ENCODE peak calls at places on chromosomes 3 and 15, in seven cellular contexts. O is lung; N is adrenal gland; J is aorta; D is Peyer's patch; B is ascending aorta; A is naive thymus-derived CD4-positive, alpha-beta T cell. S is an unnamed sample.

GRCh38 chr3:87856126-87856525 is 202.7 kb downstream of the CGGBP1 start:
- DNase-seq in O (no peak), N (no peak), J (no peak), D (no peak), B (no peak), A (no peak), S (no peak)

GRCh38 chr3:51343918-51344687 is 41.0 kb upstream of the MANF start:
- DNase-seq in O (no peak), N (no peak), J (no peak), D (no peak), B (no peak), A (no peak), S (no peak)

GRCh38 chr3:128787256-128788253 is 61.6 kb downstream of the RAB7A start:
- DNase-seq in O (no peak), N (no peak), J (no peak), D (no peak), B (no peak), A (no peak), S (no peak)

GRCh38 chr3:56303508-56303907 is 164.8 kb downstream of the ERC2 start:
- DNase-seq in O (no peak), N (no peak), J (no peak), D (no peak), B (no peak), A (no peak), S (no peak)

GRCh38 chr15:91133511-91133910 is 33.5 kb downstream of the SV2B start:
- DNase-seq in O (no peak), N (no peak), J (no peak), D (no peak), B (no peak), A (no peak), S (no peak)

GRCh38 chr15:82183121-82184031 is 79.2 kb downstream of the EFL1 start:
- DNase-seq in O (no peak), N (no peak), J (no peak), D (no peak), B (no peak), A (no peak), S (no peak)

GRCh38 chr3:45560270-45561020 is 34.1 kb upstream of the LIMD1 start:
- DNase-seq in O (no peak), N (peak; percentile 63), J (peak; percentile 80), D (no peak), B (peak; percentile 33), A (no peak), S (peak; percentile 93)

GRCh38 chr3:95280711-95281352 is 1218.0 kb downstream of the NSUN3 start:
- DNase-seq in O (no peak), N (no peak), J (no peak), D (no peak), B (no peak), A (no peak), S (no peak)

GRCh38 chr3:50436063-50436674 is 67.3 kb downstream of the CACNA2D2 start:
- DNase-seq in O (peak; percentile 80), N (peak; percentile 73), J (peak; percentile 90), D (peak; percentile 85), B (no peak), A (peak; percentile 58), S (peak; percentile 51)

GRCh38 chr15:25931846-25932245 is 68.7 kb upstream of the ATP10A start:
- DNase-seq in O (no peak), N (no peak), J (no peak), D (no peak), B (no peak), A (no peak), S (no peak)

GRCh38 chr3:143384076-143384475 is 264.5 kb downstream of the CHST2 start:
- DNase-seq in O (no peak), N (no peak), J (no peak), D (no peak), B (no peak), A (no peak), S (no peak)

GRCh38 chr15:90396321-90396720 is 8.3 kb downstream of the IQGAP1 start:
- DNase-seq in O (no peak), N (no peak), J (no peak), D (no peak), B (no peak), A (no peak), S (no peak)

GRCh38 chr15:77731067-77731466 is 98.4 kb upstream of the LINGO1 start:
- DNase-seq in O (no peak), N (no peak), J (no peak), D (no peak), B (no peak), A (no peak), S (no peak)

GRCh38 chr15:77733579-77734300 is 101.0 kb upstream of the LINGO1 start:
- DNase-seq in O (no peak), N (no peak), J (no peak), D (no peak), B (no peak), A (no peak), S (no peak)

GRCh38 chr15:77731945-77732344 is 99.2 kb upstream of the LINGO1 start:
- DNase-seq in O (no peak), N (no peak), J (no peak), D (no peak), B (no peak), A (no peak), S (no peak)

GRCh38 chr15:77734306-77734705 is 101.6 kb upstream of the LINGO1 start:
- DNase-seq in O (no peak), N (no peak), J (no peak), D (no peak), B (no peak), A (no peak), S (no peak)

GRCh38 chr15:77732514-77733335 is 100.0 kb upstream of the LINGO1 start:
- DNase-seq in O (no peak), N (no peak), J (no peak), D (no peak), B (no peak), A (no peak), S (no peak)
- H3K27ac ChIP-seq in O (no peak overlapping the region), N (no peak overlapping the region), J (no peak overlapping the region), D (no peak overlapping the region), B (no peak overlapping the region), A (no peak overlapping the region), S (no peak overlapping the region)

GRCh38 chr3:186361612-186362408 is at the start of gene DGKG:
- DNase-seq in O (peak; percentile 51), N (peak; percentile 41), J (peak; percentile 91), D (peak; percentile 62), B (no peak), A (peak; percentile 20), S (peak; percentile 60)

GRCh38 chr3:186356152-186356551 is 5.9 kb downstream of the DGKG start:
- DNase-seq in O (no peak), N (no peak), J (no peak), D (no peak), B (no peak), A (no peak), S (no peak)

GRCh38 chr3:186361246-186361611 is 805 bp downstream of the DGKG start:
- DNase-seq in O (no peak), N (no peak), J (no peak), D (no peak), B (no peak), A (no peak), S (no peak)

GRCh38 chr3:186360779-186361178 is 1.3 kb downstream of the DGKG start:
- DNase-seq in O (no peak), N (peak; percentile 26), J (peak; percentile 81), D (no peak), B (no peak), A (no peak), S (no peak)

GRCh38 chr3:186359078-186359477 is 3.0 kb downstream of the DGKG start:
- DNase-seq in O (no peak), N (no peak), J (no peak), D (no peak), B (no peak), A (no peak), S (no peak)
- H3K27me3 ChIP-seq in O (no peaks in the 10 kb centered on the region), N (peaks cover 17% of the 10 kb centered on the region), J (no peaks in the 10 kb centered on the region), D (peaks cover 15% of the 10 kb centered on the region), B (no peaks in the 10 kb centered on the region), A (peaks cover 12% of the 10 kb centered on the region), S (peaks cover 18% of the 10 kb centered on the region)

DNA sequence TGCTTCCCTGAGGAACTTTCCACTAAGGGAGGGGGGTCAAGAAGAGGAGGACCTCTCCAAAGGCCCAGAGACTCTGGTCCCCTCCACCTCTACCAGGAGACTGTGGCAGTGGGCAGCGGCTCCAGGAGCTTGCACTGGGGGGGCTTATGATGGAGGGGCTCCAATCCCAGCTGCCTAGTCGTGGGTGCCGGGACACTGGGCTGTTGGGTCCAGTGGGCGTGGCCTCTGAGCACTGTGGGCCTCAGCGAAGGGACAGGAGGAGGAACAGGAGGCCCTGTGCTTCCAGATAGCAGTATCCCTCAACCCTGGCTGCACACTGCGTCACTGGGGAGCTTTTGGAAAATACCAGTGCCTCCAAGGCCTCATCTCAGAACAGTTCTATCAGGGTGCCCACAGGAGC is 13.5 kb upstream of the DLL4 start:
- DNase-seq in O (no peak), N (no peak), J (no peak), D (no peak), B (no peak), A (no peak), S (no peak)
- H3K4me1 ChIP-seq in O (no peaks in the 10 kb centered on the region), N (no peaks in the 10 kb centered on the region), J (no peaks in the 10 kb centered on the region), D (no peaks in the 10 kb centered on the region), B (no peaks in the 10 kb centered on the region), A (no peaks in the 10 kb centered on the region), S (no peaks in the 10 kb centered on the region)

DNA sequence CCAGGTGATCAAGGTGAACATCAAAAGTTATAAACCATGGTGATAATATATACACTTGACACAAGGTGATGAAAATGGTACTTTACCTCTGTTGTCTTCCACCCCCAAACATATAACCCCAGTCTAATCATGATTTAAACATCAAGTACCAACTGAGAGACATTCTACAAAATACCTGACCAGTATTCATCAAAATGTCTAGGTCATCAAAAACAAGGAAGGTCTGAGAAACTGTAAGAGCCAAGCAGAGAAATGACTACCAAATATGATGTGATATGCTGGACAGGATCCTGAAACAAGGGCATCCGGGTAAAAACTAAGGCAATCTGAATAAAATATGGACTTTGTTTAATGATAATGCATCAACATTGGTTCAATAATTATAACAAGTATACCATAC is 27.9 kb downstream of the EDC3 start:
- DNase-seq in O (no peak), N (no peak), J (no peak), D (no peak), B (no peak), A (no peak), S (no peak)
- H3K27ac ChIP-seq in O (no peak overlapping the region), N (no peak overlapping the region), J (no peak overlapping the region), D (no peak overlapping the region), B (no peak overlapping the region), A (no peak overlapping the region), S (no peak overlapping the region)

DNA sequence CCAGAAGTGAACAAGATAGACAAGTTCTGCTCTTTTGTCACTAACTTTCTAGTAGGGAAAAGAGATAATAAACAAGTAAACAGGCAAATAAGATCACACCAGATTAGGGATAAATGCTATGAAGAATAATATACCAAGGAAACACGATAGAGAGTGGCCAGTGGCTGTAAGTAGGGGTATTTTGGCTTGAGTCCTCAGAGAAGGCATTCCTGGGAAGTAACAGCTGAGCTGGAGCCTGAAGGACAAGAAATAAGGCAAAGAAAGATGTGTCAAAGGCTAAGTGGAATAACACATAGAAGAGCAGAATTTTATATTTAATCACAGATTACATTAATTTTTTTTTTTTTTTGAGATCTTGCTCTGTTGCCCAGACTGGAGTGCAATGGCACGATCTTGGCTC is 366.2 kb downstream of the ZIC1 start:
- DNase-seq in O (no peak), N (no peak), J (no peak), D (no peak), B (no peak), A (no peak), S (no peak)
- H3K27me3 ChIP-seq in O (no peaks in the 10 kb centered on the region), N (no peaks in the 10 kb centered on the region), J (no peaks in the 10 kb centered on the region), D (no peaks in the 10 kb centered on the region), B (no peaks in the 10 kb centered on the region), A (no peaks in the 10 kb centered on the region), S (no peaks in the 10 kb centered on the region)